ENCODE peak calls at places on chromosomes 13 and 19, in four cellular contexts. N is PC-3; S is CD8-positive, alpha-beta T cell; K is left ventricle myocardium inferior. V is an unnamed sample. For H3K27me3, the result is how much of the 10 kb centered on the place peaks cover.

GRCh38 chr13:94558721-94559120 is 37.2 kb downstream of the TGDS start:
- DNase-seq in S (no peak), K (no peak), N (no peak), V (no peak)

GRCh38 chr19:511101-511841 is 4.0 kb downstream of the TPGS1 start:
- DNase-seq in N (no peak), K (no peak), S (peak), V (no peak)

GRCh38 chr13:52665325-52665724 is 12.7 kb downstream of the SUGT1 start:
- DNase-seq in S (no peak), K (no peak), N (peak), V (no peak)

GRCh38 chr19:16244091-16244490 is 46.4 kb downstream of the AP1M1 start:
- DNase-seq in S (no peak), N (no peak), K (no peak), V (no peak)

GRCh38 chr19:33376931-33377557 is 3.5 kb downstream of the CEBPG start:
- DNase-seq in S (no peak), N (peak), K (no peak), V (no peak)

GRCh38 chr19:16336571-16336970 is 11.9 kb downstream of the KLF2 start:
- DNase-seq in S (no peak), K (no peak), N (no peak), V (no peak)

GRCh38 chr13:39185326-39185725 is 147.1 kb downstream of the NHLRC3 start:
- DNase-seq in K (no peak), N (no peak), S (no peak), V (peak)

GRCh38 chr13:72805663-72806341 is 23.9 kb downstream of the PIBF1 start:
- DNase-seq in K (no peak), N (no peak), S (no peak), V (no peak)

GRCh38 chr19:46990998-46991676 is 28.5 kb upstream of the NPAS1 start:
- DNase-seq in S (peak), N (peak), K (peak), V (peak)

GRCh38 chr19:1491849-1492170 is 829 bp downstream of the REEP6 start:
- DNase-seq in K (no peak), S (no peak), N (peak), V (no peak)

GRCh38 chr19:58024661-58025060 is 9.2 kb upstream of the ZSCAN1 start:
- DNase-seq in S (no peak), N (no peak), K (no peak), V (no peak)

GRCh38 chr19:38004505-38005223 is 97.7 kb downstream of the SIPA1L3 start:
- DNase-seq in S (no peak), K (peak), N (peak), V (peak)

GRCh38 chr13:43608400-43609137 is 178.2 kb downstream of the ENOX1 start:
- DNase-seq in K (no peak), N (no peak), S (no peak), V (no peak)

GRCh38 chr13:80336335-80336734 is 4.6 kb downstream of the SPRY2 start:
- DNase-seq in N (no peak), S (no peak), K (no peak), V (no peak)

GRCh38 chr13:19618925-19619324 is 14.5 kb upstream of the MPHOSPH8 start:
- DNase-seq in K (no peak), S (no peak), N (peak), V (no peak)

GRCh38 chr13:63044617-63045016 is 1629.0 kb upstream of the PCDH20 start:
- DNase-seq in K (no peak), N (no peak), S (no peak), V (no peak)

GRCh38 chr19:1173160-1173844 is 766 bp downstream of the SBNO2 start:
- DNase-seq in K (no peak), N (no peak), S (no peak), V (no peak)

GRCh38 chr13:106145997-106146864 is 389.2 kb downstream of the EFNB2 start:
- DNase-seq in N (no peak), S (no peak), K (no peak), V (no peak)

GRCh38 chr13:98549728-98550317 is 27.1 kb downstream of the STK24 start:
- DNase-seq in N (no peak), K (no peak), S (no peak), V (no peak)

GRCh38 chr13:57925250-57925649 is 293.7 kb downstream of the PCDH17 start:
- DNase-seq in K (no peak), N (peak), S (no peak), V (no peak)

GRCh38 chr13:75724742-75725504 is 88.8 kb downstream of the LMO7 start:
- DNase-seq in S (no peak), K (no peak), N (peak), V (no peak)

GRCh38 chr19:3122512-3122870 is 13.3 kb upstream of the GNA15 start:
- DNase-seq in S (no peak), N (no peak), K (no peak), V (no peak)

GRCh38 chr19:11321206-11322126 is 18.0 kb downstream of the RAB3D start:
- DNase-seq in K (no peak), S (no peak), N (no peak), V (no peak)

GRCh38 chr13:52599853-52600603 is 42.2 kb upstream of the HNRNPA1L2 start:
- DNase-seq in N (no peak), S (no peak), K (peak), V (no peak)

GRCh38 chr13:99383946-99384345 is 76.7 kb upstream of the GPR183 start:
- DNase-seq in K (no peak), S (no peak), N (no peak), V (no peak)

GRCh38 chr19:4740092-4740491 is 16.4 kb upstream of the DPP9 start:
- DNase-seq in S (no peak), K (no peak), N (no peak), V (no peak)

GRCh38 chr19:7981199-7981598 is 24.2 kb downstream of the ELAVL1 start:
- DNase-seq in S (no peak), N (no peak), K (no peak), V (no peak)

GRCh38 chr13:24282256-24282655 is 27.1 kb upstream of the C1QTNF9 start:
- DNase-seq in N (no peak), S (no peak), K (no peak), V (no peak)

GRCh38 chr19:7450243-7451223 is 38.3 kb downstream of the PEX11G start:
- DNase-seq in S (no peak), N (peak), K (no peak), V (no peak)

GRCh38 chr19:35120898-35121297 is 5.3 kb downstream of the FXYD3 start:
- DNase-seq in K (no peak), S (no peak), N (peak), V (peak)

GRCh38 chr13:75219479-75220237 is 262.3 kb downstream of the TBC1D4 start:
- DNase-seq in N (peak), K (peak), S (peak), V (peak)

GRCh38 chr19:2478756-2479555 is 3.0 kb downstream of the GADD45B start:
- DNase-seq in S (peak), K (peak), N (peak), V (peak)

GRCh38 chr19:31385744-31386143 is 36.5 kb upstream of the TSHZ3 start:
- DNase-seq in K (no peak), N (no peak), S (no peak), V (no peak)

GRCh38 chr19:39557791-39558622 is 18.0 kb upstream of the EID2 start:
- DNase-seq in K (no peak), N (peak), S (no peak), V (no peak)

GRCh38 chr13:31767175-31767900 is 28.0 kb downstream of the RXFP2 start:
- DNase-seq in N (no peak), S (no peak), K (no peak), V (peak)

GRCh38 chr19:3509566-3509989 is 3.5 kb downstream of the FZR1 start:
- DNase-seq in N (peak), S (no peak), K (no peak), V (no peak)

GRCh38 chr13:39816936-39817335 is 161.5 kb downstream of the COG6 start:
- DNase-seq in N (no peak), S (no peak), K (no peak), V (no peak)

GRCh38 chr19:6274756-6275155 is 5.0 kb downstream of the MLLT1 start:
- DNase-seq in K (no peak), S (no peak), N (no peak), V (no peak)

GRCh38 chr19:13599681-13600080 is 93.4 kb upstream of the CACNA1A start:
- DNase-seq in S (no peak), N (no peak), K (no peak), V (no peak)
- H3K27me3 ChIP-seq in S (under half), N (under half), K (half or more), V (under half)

GRCh38 chr13:35468195-35468594 is 8.3 kb downstream of the MAB21L1 start:
- DNase-seq in S (no peak), K (no peak), N (no peak), V (no peak)

GRCh38 chr13:35471466-35472307 is 4.8 kb downstream of the MAB21L1 start:
- DNase-seq in K (no peak), S (no peak), N (no peak), V (no peak)

GRCh38 chr13:35472308-35473008 is 4.0 kb downstream of the MAB21L1 start:
- DNase-seq in S (no peak), K (no peak), N (no peak), V (no peak)

GRCh38 chr13:35470671-35471465 is 5.6 kb downstream of the MAB21L1 start:
- DNase-seq in S (no peak), K (peak), N (no peak), V (no peak)

GRCh38 chr13:35469781-35470380 is 6.6 kb downstream of the MAB21L1 start:
- DNase-seq in N (no peak), K (no peak), S (no peak), V (no peak)
- H3K27me3 ChIP-seq in N (under half), K (under half), S (under half), V (under half)

DNA sequence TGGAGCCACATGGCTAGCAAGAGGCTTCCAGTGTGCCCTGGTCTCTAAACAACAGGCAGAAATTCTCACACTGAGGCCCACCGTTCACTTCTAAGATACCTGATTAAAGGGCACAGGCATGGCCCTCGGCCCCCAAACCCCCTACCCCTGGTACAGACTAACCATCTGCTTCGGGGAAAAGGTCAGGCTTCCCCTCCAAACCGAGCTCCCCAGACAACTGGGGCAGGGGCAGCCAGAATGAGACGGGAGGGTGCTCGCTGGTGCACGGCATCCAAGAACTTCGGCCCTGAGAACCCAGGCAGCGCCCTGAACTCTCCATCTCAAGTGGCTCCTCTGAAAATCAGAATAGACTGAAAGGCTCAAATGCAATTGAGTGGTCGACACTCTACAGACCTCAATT is 5.6 kb downstream of the PPP6R1 start:
- DNase-seq in S (no peak), K (no peak), N (no peak), V (no peak)
- H3K27me3 ChIP-seq in S (under half), K (under half), N (under half), V (under half)

DNA sequence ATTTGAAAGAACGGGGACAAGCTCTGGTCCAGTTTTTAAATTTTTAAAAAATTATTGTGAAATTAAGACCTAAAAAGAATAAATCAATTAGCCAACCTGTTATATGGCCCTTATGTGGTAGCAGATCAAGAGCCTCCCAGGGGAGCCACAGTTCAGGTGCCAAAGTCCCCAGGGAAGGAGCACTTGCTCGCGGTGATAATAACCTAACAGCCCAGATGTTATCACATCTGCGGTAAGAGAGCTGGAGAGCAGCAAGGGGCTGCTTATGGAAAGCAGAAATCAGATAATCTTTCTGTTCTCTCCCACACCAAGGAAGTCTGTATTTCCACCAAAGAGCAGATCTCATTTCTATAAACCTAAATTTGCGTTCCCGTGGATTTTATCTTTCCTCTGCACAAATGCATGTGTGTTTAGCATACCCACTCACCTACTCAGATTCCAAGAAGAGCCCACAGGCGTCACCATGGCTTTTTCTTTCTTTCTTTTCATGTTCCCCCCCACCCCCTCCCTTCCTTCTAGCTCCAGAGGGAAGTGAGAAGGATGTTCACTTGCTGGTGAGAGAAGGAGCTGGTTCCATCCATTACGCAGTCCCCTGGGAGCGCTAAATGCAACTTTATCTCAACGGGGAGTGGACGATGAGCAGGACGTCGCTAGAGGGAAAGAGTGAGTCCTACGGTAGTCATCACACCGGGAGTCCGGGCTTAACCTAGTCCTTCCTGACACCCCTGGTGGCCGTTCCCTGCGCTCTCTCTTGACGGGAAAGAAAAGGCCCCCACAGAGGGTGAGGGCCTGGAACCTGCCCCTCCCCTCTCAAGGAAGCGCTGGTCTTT is 1.6 kb upstream of the POU4F1 start:
- DNase-seq in K (no peak), N (no peak), S (no peak), V (peak)
- H3K27me3 ChIP-seq in K (half or more), N (under half), S (half or more), V (half or more)

DNA sequence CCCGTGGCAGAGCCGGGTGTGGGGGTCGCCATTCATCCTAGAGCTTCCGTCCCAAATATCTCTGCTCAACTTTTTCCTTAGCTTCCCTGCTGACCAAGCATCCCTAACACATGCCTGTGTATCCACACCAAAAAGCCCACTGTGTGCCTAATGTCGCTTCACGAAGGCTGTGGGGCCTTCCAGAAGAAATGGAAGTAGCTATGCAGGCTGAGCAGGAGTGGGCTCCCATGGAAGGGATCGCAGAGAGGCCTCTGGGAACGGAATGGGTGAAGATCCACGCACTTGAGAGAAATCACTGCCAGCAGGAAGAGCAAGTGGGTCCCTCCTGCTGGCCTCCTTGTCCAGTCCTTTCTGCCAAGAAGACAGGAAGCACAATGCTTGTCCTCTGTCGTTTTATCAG is 136.0 kb downstream of the SOX1 start:
- DNase-seq in S (no peak), K (no peak), N (no peak), V (no peak)
- H3K27me3 ChIP-seq in S (under half), K (half or more), N (half or more), V (under half)

V was measured in MG63.